ENCODE peak calls at places on chromosomes 16 and 17, in nine cellular contexts. Q, G, V, N, Y, P, F, J and K are unnamed samples.

GRCh38 chr17:78271419-78272160 is 40.2 kb downstream of the TMEM235 start:
- DNase-seq in Q (no peak), G (no peak), V (no peak), N (no peak), Y (no peak), P (no peak), F (no peak), J (no peak), K (no peak)

GRCh38 chr16:3281222-3281621 is 2.1 kb upstream of the ZNF263 start:
- DNase-seq in Q (no peak), G (no peak), V (no peak), N (no peak), Y (no peak), P (no peak), F (no peak), J (no peak), K (no peak)

GRCh38 chr16:4487955-4488481 is 11.8 kb downstream of the HMOX2 start:
- DNase-seq in Q (no peak), G (no peak), V (no peak), N (peak), Y (no peak), P (no peak), F (no peak), J (no peak), K (no peak)

GRCh38 chr16:23803591-23804123 is 32.1 kb upstream of the PRKCB start:
- DNase-seq in Q (peak), G (no peak), V (peak), N (peak), Y (no peak), P (peak), F (peak), J (peak), K (peak)

GRCh38 chr17:58306131-58306951 is 22.3 kb downstream of the TSPOAP1 start:
- DNase-seq in Q (no peak), G (no peak), V (no peak), N (no peak), Y (no peak), P (no peak), F (no peak), J (no peak), K (no peak)

GRCh38 chr17:2892305-2892971 is 96.2 kb downstream of the RAP1GAP2 start:
- DNase-seq in Q (no peak), G (no peak), V (no peak), N (peak), Y (no peak), P (no peak), F (no peak), J (no peak), K (no peak)

GRCh38 chr17:2292100-2292499 is 11.5 kb downstream of the SMG6 start:
- DNase-seq in Q (no peak), G (no peak), V (no peak), N (no peak), Y (no peak), P (no peak), F (no peak), J (no peak), K (no peak)

GRCh38 chr16:59487067-59487466 is 753.0 kb upstream of the GOT2 start:
- DNase-seq in Q (no peak), G (no peak), V (no peak), N (no peak), Y (no peak), P (no peak), F (no peak), J (no peak), K (no peak)

GRCh38 chr17:7318121-7318860 is 3.1 kb upstream of the GPS2 start:
- DNase-seq in Q (no peak), G (no peak), V (no peak), N (no peak), Y (no peak), P (no peak), F (no peak), J (no peak), K (no peak)

GRCh38 chr16:89958068-89958467 is 9.5 kb downstream of the DEF8 start:
- DNase-seq in Q (peak), G (no peak), V (no peak), N (peak), Y (no peak), P (no peak), F (no peak), J (peak), K (no peak)

GRCh38 chr16:23014592-23014991 is 134.7 kb downstream of the USP31 start:
- DNase-seq in Q (no peak), G (no peak), V (no peak), N (no peak), Y (no peak), P (no peak), F (no peak), J (no peak), K (no peak)

GRCh38 chr17:57732062-57732461 is 13.0 kb downstream of the CCDC182 start:
- DNase-seq in Q (no peak), G (no peak), V (no peak), N (no peak), Y (no peak), P (no peak), F (no peak), J (no peak), K (no peak)

GRCh38 chr16:63581560-63581959 is 1540.3 kb downstream of the CDH11 start:
- DNase-seq in Q (no peak), G (no peak), V (no peak), N (peak), Y (no peak), P (no peak), F (no peak), J (no peak), K (no peak)

GRCh38 chr17:74686761-74687160 is 26.0 kb downstream of the CD300LF start:
- DNase-seq in Q (no peak), G (no peak), V (no peak), N (no peak), Y (no peak), P (no peak), F (no peak), J (no peak), K (peak)

GRCh38 chr17:81842725-81843504 is 8.1 kb upstream of the PPP1R27 start:
- DNase-seq in Q (no peak), G (no peak), V (no peak), N (peak), Y (no peak), P (no peak), F (no peak), J (no peak), K (no peak)

GRCh38 chr17:32486701-32487459 is at the start of gene CDK5R1:
- DNase-seq in Q (peak), G (no peak), V (no peak), N (peak), Y (no peak), P (peak), F (no peak), J (no peak), K (no peak)

GRCh38 chr16:14013571-14014283 is 57.4 kb upstream of the MRTFB start:
- DNase-seq in Q (no peak), G (peak), V (no peak), N (peak), Y (peak), P (no peak), F (no peak), J (peak), K (no peak)

GRCh38 chr17:11535231-11535630 is 63.0 kb upstream of the DNAH9 start:
- DNase-seq in Q (no peak), G (no peak), V (no peak), N (no peak), Y (no peak), P (no peak), F (no peak), J (no peak), K (no peak)

GRCh38 chr17:60640503-60640902 is 37.1 kb upstream of the BCAS3 start:
- DNase-seq in Q (peak), G (no peak), V (no peak), N (peak), Y (no peak), P (no peak), F (no peak), J (no peak), K (no peak)

GRCh38 chr16:77295896-77296295 is 96.7 kb downstream of the SYCE1L start:
- DNase-seq in Q (no peak), G (no peak), V (no peak), N (no peak), Y (no peak), P (no peak), F (no peak), J (no peak), K (no peak)

GRCh38 chr17:50631195-50631907 is 3.3 kb upstream of the ABCC3 start:
- DNase-seq in Q (no peak), G (no peak), V (no peak), N (no peak), Y (no peak), P (no peak), F (no peak), J (no peak), K (no peak)

GRCh38 chr17:35586569-35587073 is 501 bp upstream of the AP2B1 start:
- DNase-seq in Q (no peak), G (no peak), V (no peak), N (no peak), Y (no peak), P (no peak), F (no peak), J (no peak), K (no peak)

GRCh38 chr16:68445458-68445857 is 2.9 kb downstream of the SMPD3 start:
- DNase-seq in Q (peak), G (no peak), V (peak), N (peak), Y (no peak), P (no peak), F (no peak), J (no peak), K (peak)

GRCh38 chr16:81201267-81201666 is 37.2 kb upstream of the BCO1 start:
- DNase-seq in Q (no peak), G (no peak), V (no peak), N (no peak), Y (no peak), P (no peak), F (no peak), J (no peak), K (no peak)

GRCh38 chr16:81195907-81196534 is 42.5 kb upstream of the BCO1 start:
- DNase-seq in Q (no peak), G (no peak), V (no peak), N (no peak), Y (no peak), P (no peak), F (no peak), J (no peak), K (no peak)

DNA sequence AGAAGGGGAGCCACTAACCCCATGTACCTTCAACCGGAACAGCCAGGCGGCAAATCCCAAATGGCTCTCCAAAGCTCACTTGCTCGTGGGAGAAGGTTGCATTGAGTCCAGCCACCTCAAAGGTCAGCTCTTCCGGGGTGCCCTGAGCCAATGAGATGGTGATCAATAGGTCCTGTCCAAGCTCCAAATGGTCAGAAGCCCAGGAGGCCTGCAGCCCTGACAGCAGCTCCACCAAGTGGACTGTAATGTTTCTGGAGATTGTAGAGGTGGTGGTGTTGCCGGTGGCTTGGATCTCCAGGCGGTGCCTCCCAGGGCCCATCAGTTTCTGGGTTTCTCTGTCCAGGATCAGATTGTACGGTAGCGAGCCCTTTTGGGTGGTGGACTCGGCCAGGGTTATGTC is 39.9 kb upstream of the BCO1 start:
- DNase-seq in Q (no peak), G (no peak), V (no peak), N (peak), Y (no peak), P (no peak), F (no peak), J (no peak), K (no peak)
- TF ChIP-seq CTCF in Q (peak), G (no peak), V (no peak), N (peak), Y (no peak), P (no peak), F (peak), J (no peak), K (no peak)

GRCh38 chr16:66521951-66522771 is 27.8 kb downstream of the TK2 start:
- DNase-seq in Q (no peak), G (no peak), V (peak), N (peak), Y (no peak), P (peak), F (no peak), J (no peak), K (peak)
- TF ChIP-seq CTCF in Q (no peak), G (no peak), V (no peak), N (no peak), Y (no peak), P (no peak), F (no peak), J (no peak), K (no peak)

DNA sequence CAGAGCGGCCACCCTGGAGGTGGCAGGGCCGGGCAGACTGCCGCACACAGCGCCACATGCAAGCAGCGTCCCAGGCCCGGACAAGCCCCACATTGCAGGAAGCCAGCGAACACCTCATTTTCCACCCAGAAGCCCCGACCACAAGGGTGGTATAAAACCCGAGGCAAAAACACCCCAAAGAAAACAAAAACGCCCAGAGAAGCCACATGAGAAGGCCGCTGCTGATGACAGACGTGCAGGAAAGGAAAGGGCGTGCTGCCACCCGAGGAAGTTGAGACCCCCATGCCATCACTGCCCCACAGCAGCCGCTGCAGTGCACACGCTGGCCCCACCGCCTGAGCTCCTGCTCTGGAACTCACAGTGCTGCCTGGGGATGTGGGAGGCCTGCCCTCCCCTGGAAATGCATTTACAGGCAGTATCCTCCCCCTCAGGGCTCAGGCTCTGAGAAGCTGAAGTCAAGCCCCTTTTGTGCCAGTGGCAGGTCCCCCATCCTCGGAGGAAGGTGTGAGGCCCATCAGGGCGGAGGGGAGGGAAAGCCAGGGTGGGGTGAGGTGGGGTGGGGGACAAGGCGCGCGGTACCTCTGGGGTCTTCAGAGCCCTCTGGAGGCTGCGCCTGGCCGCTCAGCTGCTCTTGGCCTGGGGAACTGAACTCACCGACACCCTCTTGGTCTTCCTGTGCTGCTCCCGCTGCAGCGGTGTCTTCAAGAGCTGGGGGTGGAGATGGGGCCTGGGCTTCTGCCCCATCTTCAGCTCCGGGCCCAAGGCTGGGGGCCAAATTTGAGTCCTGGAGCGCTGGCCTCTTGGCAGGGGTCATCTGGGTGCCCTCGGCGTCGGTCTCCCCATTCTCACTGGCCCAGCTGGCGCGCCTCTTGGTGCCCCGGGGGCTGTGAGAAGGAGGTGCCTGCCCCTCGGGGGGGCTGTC is 62.0 kb downstream of the IL21R start:
- DNase-seq in Q (no peak), G (no peak), V (no peak), N (no peak), Y (no peak), P (peak), F (no peak), J (no peak), K (no peak)
- TF ChIP-seq CTCF in Q (no peak), G (no peak), V (no peak), N (no peak), Y (no peak), P (no peak), F (no peak), J (no peak), K (no peak)

GRCh38 chr16:48614759-48615158 is 4.8 kb upstream of the N4BP1 start:
- DNase-seq in Q (no peak), G (no peak), V (no peak), N (no peak), Y (no peak), P (no peak), F (no peak), J (no peak), K (no peak)

GRCh38 chr16:48611329-48612137 is 1.6 kb upstream of the N4BP1 start:
- DNase-seq in Q (no peak), G (no peak), V (no peak), N (no peak), Y (no peak), P (peak), F (no peak), J (no peak), K (peak)

GRCh38 chr16:48613061-48613957 is 3.3 kb upstream of the N4BP1 start:
- DNase-seq in Q (no peak), G (no peak), V (no peak), N (peak), Y (no peak), P (peak), F (no peak), J (no peak), K (no peak)

GRCh38 chr16:48609453-48610023 is 442 bp downstream of the N4BP1 start:
- DNase-seq in Q (peak), G (no peak), V (no peak), N (peak), Y (peak), P (no peak), F (no peak), J (no peak), K (no peak)

GRCh38 chr16:48612621-48613020 is 2.6 kb upstream of the N4BP1 start:
- DNase-seq in Q (no peak), G (no peak), V (no peak), N (no peak), Y (no peak), P (no peak), F (no peak), J (no peak), K (no peak)
- TF ChIP-seq CTCF in Q (no peak), G (no peak), V (no peak), N (no peak), Y (no peak), P (no peak), F (no peak), J (no peak), K (no peak)

GRCh38 chr16:872436-873242 is 72.1 kb upstream of the GNG13 start:
- DNase-seq in Q (no peak), G (no peak), V (no peak), N (no peak), Y (no peak), P (no peak), F (no peak), J (no peak), K (no peak)
- TF ChIP-seq CTCF in Q (no peak), G (no peak), V (no peak), N (no peak), Y (no peak), P (no peak), F (no peak), J (no peak), K (no peak)

GRCh38 chr17:77109159-77110005 is 31.4 kb upstream of the SEC14L1 start:
- DNase-seq in Q (no peak), G (no peak), V (no peak), N (no peak), Y (no peak), P (no peak), F (no peak), J (no peak), K (no peak)
- TF ChIP-seq CTCF in Q (no peak), G (no peak), V (no peak), N (no peak), Y (no peak), P (no peak), F (no peak), J (no peak), K (no peak)

GRCh38 chr16:74773431-74774222 is 993 bp downstream of the FA2H start:
- DNase-seq in Q (no peak), G (no peak), V (no peak), N (no peak), Y (no peak), P (no peak), F (no peak), J (no peak), K (no peak)

GRCh38 chr16:74776926-74777325 is 2.3 kb upstream of the FA2H start:
- DNase-seq in Q (no peak), G (no peak), V (no peak), N (no peak), Y (no peak), P (no peak), F (no peak), J (no peak), K (no peak)

GRCh38 chr16:74771656-74772315 is 2.8 kb downstream of the FA2H start:
- DNase-seq in Q (no peak), G (no peak), V (no peak), N (no peak), Y (no peak), P (no peak), F (no peak), J (no peak), K (no peak)

GRCh38 chr16:74775255-74775654 is 635 bp upstream of the FA2H start:
- DNase-seq in Q (no peak), G (no peak), V (no peak), N (no peak), Y (no peak), P (no peak), F (no peak), J (no peak), K (no peak)

GRCh38 chr16:74774223-74775139 is at the start of gene FA2H:
- DNase-seq in Q (peak), G (no peak), V (peak), N (peak), Y (no peak), P (peak), F (peak), J (peak), K (no peak)
- TF ChIP-seq CTCF in Q (peak), G (no peak), V (peak), N (no peak), Y (no peak), P (no peak), F (peak), J (no peak), K (peak)